ENCODE peak calls at places on chromosomes 2 and 18, in nine cellular contexts. One of them, this sample, is unnamed.

GRCh38 chr2:189552991-189553404 is 27.6 kb downstream of the SLC40A1 start:
- DNase-seq in activated B cell treated with CpG ODN at 0.5 μM for 24 hours: no peak
- DNase-seq in NCI-H1417: no peak
- DNase-seq in astrocyte of the spinal cord: no peak
- DNase-seq in ELR: no peak
- DNase-seq in GM19239: no peak
- DNase-seq in stimulated activated CD4-positive, alpha-beta T cell treated with anti-CD3 and anti-CD28 coated beads, TNF-alpha, amount 100 ng/mL, for 4 hours: no peak
- DNase-seq in HFFc6: no peak
- DNase-seq in tibial nerve: no peak
- DNase-seq in this sample: no peak

GRCh38 chr2:239293450-239294430 is 107.1 kb downstream of the HDAC4 start:
- DNase-seq in HFFc6: no peak
- DNase-seq in stimulated activated CD4-positive, alpha-beta T cell treated with anti-CD3 and anti-CD28 coated beads, TNF-alpha, amount 100 ng/mL, for 4 hours: no peak
- DNase-seq in astrocyte of the spinal cord: no peak
- DNase-seq in tibial nerve: peak
- DNase-seq in GM19239: peak
- DNase-seq in NCI-H1417: no peak
- DNase-seq in ELR: no peak
- DNase-seq in activated B cell treated with CpG ODN at 0.5 μM for 24 hours: no peak
- DNase-seq in this sample: no peak

GRCh38 chr18:58674863-58675472 is 3.7 kb downstream of the MALT1 start:
- DNase-seq in activated B cell treated with CpG ODN at 0.5 μM for 24 hours: no peak
- DNase-seq in stimulated activated CD4-positive, alpha-beta T cell treated with anti-CD3 and anti-CD28 coated beads, TNF-alpha, amount 100 ng/mL, for 4 hours: no peak
- DNase-seq in HFFc6: peak
- DNase-seq in ELR: peak
- DNase-seq in GM19239: no peak
- DNase-seq in NCI-H1417: no peak
- DNase-seq in tibial nerve: no peak
- DNase-seq in astrocyte of the spinal cord: peak
- DNase-seq in this sample: no peak

GRCh38 chr2:220282221-220282620 is 654.8 kb downstream of the SLC4A3 start:
- DNase-seq in GM19239: no peak
- DNase-seq in astrocyte of the spinal cord: no peak
- DNase-seq in tibial nerve: no peak
- DNase-seq in activated B cell treated with CpG ODN at 0.5 μM for 24 hours: no peak
- DNase-seq in stimulated activated CD4-positive, alpha-beta T cell treated with anti-CD3 and anti-CD28 coated beads, TNF-alpha, amount 100 ng/mL, for 4 hours: no peak
- DNase-seq in HFFc6: no peak
- DNase-seq in NCI-H1417: no peak
- DNase-seq in ELR: no peak
- DNase-seq in this sample: no peak

GRCh38 chr2:48677450-48677849 is 59.8 kb downstream of the GTF2A1L start:
- DNase-seq in tibial nerve: no peak
- DNase-seq in GM19239: no peak
- DNase-seq in ELR: no peak
- DNase-seq in activated B cell treated with CpG ODN at 0.5 μM for 24 hours: no peak
- DNase-seq in stimulated activated CD4-positive, alpha-beta T cell treated with anti-CD3 and anti-CD28 coated beads, TNF-alpha, amount 100 ng/mL, for 4 hours: no peak
- DNase-seq in astrocyte of the spinal cord: no peak
- DNase-seq in NCI-H1417: no peak
- DNase-seq in HFFc6: no peak
- DNase-seq in this sample: no peak

GRCh38 chr2:44940053-44940494 is 1.4 kb upstream of the SIX3 start:
- DNase-seq in NCI-H1417: no peak
- DNase-seq in tibial nerve: no peak
- DNase-seq in activated B cell treated with CpG ODN at 0.5 μM for 24 hours: no peak
- DNase-seq in astrocyte of the spinal cord: no peak
- DNase-seq in GM19239: no peak
- DNase-seq in HFFc6: no peak
- DNase-seq in ELR: no peak
- DNase-seq in stimulated activated CD4-positive, alpha-beta T cell treated with anti-CD3 and anti-CD28 coated beads, TNF-alpha, amount 100 ng/mL, for 4 hours: no peak
- DNase-seq in this sample: no peak

GRCh38 chr2:14761118-14761517 is 128.6 kb downstream of the LRATD1 start:
- DNase-seq in GM19239: no peak
- DNase-seq in tibial nerve: no peak
- DNase-seq in ELR: no peak
- DNase-seq in HFFc6: no peak
- DNase-seq in astrocyte of the spinal cord: no peak
- DNase-seq in NCI-H1417: peak
- DNase-seq in stimulated activated CD4-positive, alpha-beta T cell treated with anti-CD3 and anti-CD28 coated beads, TNF-alpha, amount 100 ng/mL, for 4 hours: no peak
- DNase-seq in activated B cell treated with CpG ODN at 0.5 μM for 24 hours: no peak
- DNase-seq in this sample: no peak

GRCh38 chr18:58285731-58286130 is 241.7 kb downstream of the NEDD4L start:
- DNase-seq in ELR: no peak
- DNase-seq in stimulated activated CD4-positive, alpha-beta T cell treated with anti-CD3 and anti-CD28 coated beads, TNF-alpha, amount 100 ng/mL, for 4 hours: no peak
- DNase-seq in tibial nerve: no peak
- DNase-seq in activated B cell treated with CpG ODN at 0.5 μM for 24 hours: no peak
- DNase-seq in HFFc6: no peak
- DNase-seq in NCI-H1417: no peak
- DNase-seq in GM19239: no peak
- DNase-seq in astrocyte of the spinal cord: no peak
- DNase-seq in this sample: no peak

GRCh38 chr2:236753611-236754010 is 184.0 kb downstream of the ACKR3 start:
- DNase-seq in GM19239: no peak
- DNase-seq in HFFc6: no peak
- DNase-seq in tibial nerve: no peak
- DNase-seq in NCI-H1417: no peak
- DNase-seq in stimulated activated CD4-positive, alpha-beta T cell treated with anti-CD3 and anti-CD28 coated beads, TNF-alpha, amount 100 ng/mL, for 4 hours: no peak
- DNase-seq in activated B cell treated with CpG ODN at 0.5 μM for 24 hours: no peak
- DNase-seq in ELR: no peak
- DNase-seq in astrocyte of the spinal cord: no peak
- DNase-seq in this sample: no peak

GRCh38 chr2:188244383-188244782 is 47.3 kb upstream of the GULP1 start:
- DNase-seq in activated B cell treated with CpG ODN at 0.5 μM for 24 hours: no peak
- DNase-seq in astrocyte of the spinal cord: peak
- DNase-seq in GM19239: no peak
- DNase-seq in stimulated activated CD4-positive, alpha-beta T cell treated with anti-CD3 and anti-CD28 coated beads, TNF-alpha, amount 100 ng/mL, for 4 hours: no peak
- DNase-seq in HFFc6: no peak
- DNase-seq in ELR: peak
- DNase-seq in NCI-H1417: no peak
- DNase-seq in tibial nerve: no peak
- DNase-seq in this sample: no peak

GRCh38 chr2:23545391-23545790 is 160.4 kb downstream of the KLHL29 start:
- DNase-seq in tibial nerve: no peak
- DNase-seq in stimulated activated CD4-positive, alpha-beta T cell treated with anti-CD3 and anti-CD28 coated beads, TNF-alpha, amount 100 ng/mL, for 4 hours: no peak
- DNase-seq in HFFc6: peak
- DNase-seq in astrocyte of the spinal cord: no peak
- DNase-seq in activated B cell treated with CpG ODN at 0.5 μM for 24 hours: no peak
- DNase-seq in NCI-H1417: no peak
- DNase-seq in GM19239: no peak
- DNase-seq in ELR: peak
- DNase-seq in this sample: no peak

GRCh38 chr2:37866535-37866934 is 58.6 kb upstream of the RMDN2 start:
- DNase-seq in ELR: no peak
- DNase-seq in astrocyte of the spinal cord: no peak
- DNase-seq in GM19239: no peak
- DNase-seq in NCI-H1417: no peak
- DNase-seq in HFFc6: no peak
- DNase-seq in stimulated activated CD4-positive, alpha-beta T cell treated with anti-CD3 and anti-CD28 coated beads, TNF-alpha, amount 100 ng/mL, for 4 hours: no peak
- DNase-seq in tibial nerve: no peak
- DNase-seq in activated B cell treated with CpG ODN at 0.5 μM for 24 hours: no peak
- DNase-seq in this sample: no peak

GRCh38 chr2:217451634-217452033 is 551.2 kb downstream of the TNS1 start:
- DNase-seq in HFFc6: no peak
- DNase-seq in stimulated activated CD4-positive, alpha-beta T cell treated with anti-CD3 and anti-CD28 coated beads, TNF-alpha, amount 100 ng/mL, for 4 hours: no peak
- DNase-seq in ELR: peak
- DNase-seq in tibial nerve: no peak
- DNase-seq in astrocyte of the spinal cord: peak
- DNase-seq in GM19239: no peak
- DNase-seq in NCI-H1417: no peak
- DNase-seq in activated B cell treated with CpG ODN at 0.5 μM for 24 hours: no peak
- DNase-seq in this sample: no peak

GRCh38 chr2:41967426-41968181 is 80.2 kb upstream of the PKDCC start:
- DNase-seq in HFFc6: no peak
- DNase-seq in GM19239: no peak
- DNase-seq in stimulated activated CD4-positive, alpha-beta T cell treated with anti-CD3 and anti-CD28 coated beads, TNF-alpha, amount 100 ng/mL, for 4 hours: no peak
- DNase-seq in tibial nerve: no peak
- DNase-seq in astrocyte of the spinal cord: peak
- DNase-seq in ELR: no peak
- DNase-seq in NCI-H1417: no peak
- DNase-seq in activated B cell treated with CpG ODN at 0.5 μM for 24 hours: no peak
- DNase-seq in this sample: peak

GRCh38 chr18:51578403-51578980 is 381.0 kb upstream of the MEX3C start:
- DNase-seq in GM19239: no peak
- DNase-seq in NCI-H1417: no peak
- DNase-seq in tibial nerve: no peak
- DNase-seq in stimulated activated CD4-positive, alpha-beta T cell treated with anti-CD3 and anti-CD28 coated beads, TNF-alpha, amount 100 ng/mL, for 4 hours: no peak
- DNase-seq in astrocyte of the spinal cord: no peak
- DNase-seq in ELR: no peak
- DNase-seq in HFFc6: no peak
- DNase-seq in activated B cell treated with CpG ODN at 0.5 μM for 24 hours: no peak
- DNase-seq in this sample: no peak

GRCh38 chr18:13465476-13465875 is 246.9 kb downstream of the LDLRAD4 start:
- DNase-seq in astrocyte of the spinal cord: no peak
- DNase-seq in tibial nerve: no peak
- DNase-seq in GM19239: no peak
- DNase-seq in ELR: no peak
- DNase-seq in NCI-H1417: no peak
- DNase-seq in stimulated activated CD4-positive, alpha-beta T cell treated with anti-CD3 and anti-CD28 coated beads, TNF-alpha, amount 100 ng/mL, for 4 hours: no peak
- DNase-seq in HFFc6: no peak
- DNase-seq in activated B cell treated with CpG ODN at 0.5 μM for 24 hours: no peak
- DNase-seq in this sample: no peak

GRCh38 chr2:24724111-24724775 is 68.9 kb downstream of the PTRHD1 start:
- DNase-seq in tibial nerve: no peak
- DNase-seq in stimulated activated CD4-positive, alpha-beta T cell treated with anti-CD3 and anti-CD28 coated beads, TNF-alpha, amount 100 ng/mL, for 4 hours: no peak
- DNase-seq in HFFc6: no peak
- DNase-seq in ELR: peak
- DNase-seq in NCI-H1417: no peak
- DNase-seq in astrocyte of the spinal cord: no peak
- DNase-seq in GM19239: no peak
- DNase-seq in activated B cell treated with CpG ODN at 0.5 μM for 24 hours: no peak
- DNase-seq in this sample: no peak

GRCh38 chr2:29532451-29532850 is 388.9 kb downstream of the ALK start:
- DNase-seq in HFFc6: no peak
- DNase-seq in ELR: no peak
- DNase-seq in astrocyte of the spinal cord: peak
- DNase-seq in activated B cell treated with CpG ODN at 0.5 μM for 24 hours: no peak
- DNase-seq in NCI-H1417: no peak
- DNase-seq in GM19239: no peak
- DNase-seq in stimulated activated CD4-positive, alpha-beta T cell treated with anti-CD3 and anti-CD28 coated beads, TNF-alpha, amount 100 ng/mL, for 4 hours: no peak
- DNase-seq in tibial nerve: no peak
- DNase-seq in this sample: no peak

GRCh38 chr2:100650151-100650550 is 87.4 kb downstream of the PDCL3 start:
- DNase-seq in GM19239: no peak
- DNase-seq in stimulated activated CD4-positive, alpha-beta T cell treated with anti-CD3 and anti-CD28 coated beads, TNF-alpha, amount 100 ng/mL, for 4 hours: no peak
- DNase-seq in ELR: no peak
- DNase-seq in astrocyte of the spinal cord: no peak
- DNase-seq in tibial nerve: no peak
- DNase-seq in activated B cell treated with CpG ODN at 0.5 μM for 24 hours: no peak
- DNase-seq in NCI-H1417: no peak
- DNase-seq in HFFc6: no peak
- DNase-seq in this sample: no peak

GRCh38 chr2:47650001-47650535 is 132.9 kb upstream of the MSH6 start:
- DNase-seq in HFFc6: no peak
- DNase-seq in stimulated activated CD4-positive, alpha-beta T cell treated with anti-CD3 and anti-CD28 coated beads, TNF-alpha, amount 100 ng/mL, for 4 hours: no peak
- DNase-seq in tibial nerve: no peak
- DNase-seq in GM19239: no peak
- DNase-seq in NCI-H1417: no peak
- DNase-seq in astrocyte of the spinal cord: no peak
- DNase-seq in ELR: no peak
- DNase-seq in activated B cell treated with CpG ODN at 0.5 μM for 24 hours: no peak
- DNase-seq in this sample: no peak

GRCh38 chr2:207883002-207883780 is 113.5 kb upstream of the FZD5 start:
- DNase-seq in HFFc6: no peak
- DNase-seq in GM19239: no peak
- DNase-seq in activated B cell treated with CpG ODN at 0.5 μM for 24 hours: no peak
- DNase-seq in stimulated activated CD4-positive, alpha-beta T cell treated with anti-CD3 and anti-CD28 coated beads, TNF-alpha, amount 100 ng/mL, for 4 hours: no peak
- DNase-seq in NCI-H1417: no peak
- DNase-seq in astrocyte of the spinal cord: no peak
- DNase-seq in tibial nerve: no peak
- DNase-seq in ELR: no peak
- DNase-seq in this sample: no peak

GRCh38 chr18:30485078-30485477 is 557.5 kb downstream of the DSC3 start:
- DNase-seq in GM19239: no peak
- DNase-seq in tibial nerve: no peak
- DNase-seq in stimulated activated CD4-positive, alpha-beta T cell treated with anti-CD3 and anti-CD28 coated beads, TNF-alpha, amount 100 ng/mL, for 4 hours: no peak
- DNase-seq in ELR: peak
- DNase-seq in astrocyte of the spinal cord: no peak
- DNase-seq in NCI-H1417: no peak
- DNase-seq in HFFc6: no peak
- DNase-seq in activated B cell treated with CpG ODN at 0.5 μM for 24 hours: no peak
- DNase-seq in this sample: no peak

GRCh38 chr2:151350579-151351195 is 6.7 kb upstream of the TNFAIP6 start:
- DNase-seq in stimulated activated CD4-positive, alpha-beta T cell treated with anti-CD3 and anti-CD28 coated beads, TNF-alpha, amount 100 ng/mL, for 4 hours: no peak
- DNase-seq in astrocyte of the spinal cord: peak
- DNase-seq in ELR: peak
- DNase-seq in GM19239: no peak
- DNase-seq in tibial nerve: no peak
- DNase-seq in HFFc6: no peak
- DNase-seq in NCI-H1417: no peak
- DNase-seq in activated B cell treated with CpG ODN at 0.5 μM for 24 hours: no peak
- DNase-seq in this sample: no peak

GRCh38 chr2:138115664-138116063 is 151.4 kb downstream of the HNMT start:
- DNase-seq in NCI-H1417: no peak
- DNase-seq in ELR: no peak
- DNase-seq in stimulated activated CD4-positive, alpha-beta T cell treated with anti-CD3 and anti-CD28 coated beads, TNF-alpha, amount 100 ng/mL, for 4 hours: no peak
- DNase-seq in activated B cell treated with CpG ODN at 0.5 μM for 24 hours: no peak
- DNase-seq in tibial nerve: no peak
- DNase-seq in astrocyte of the spinal cord: no peak
- DNase-seq in GM19239: no peak
- DNase-seq in HFFc6: no peak
- DNase-seq in this sample: no peak

GRCh38 chr2:96505231-96505889 is at the start of gene NEURL3:
- DNase-seq in NCI-H1417: no peak
- DNase-seq in GM19239: no peak
- DNase-seq in stimulated activated CD4-positive, alpha-beta T cell treated with anti-CD3 and anti-CD28 coated beads, TNF-alpha, amount 100 ng/mL, for 4 hours: no peak
- DNase-seq in tibial nerve: no peak
- DNase-seq in activated B cell treated with CpG ODN at 0.5 μM for 24 hours: no peak
- DNase-seq in ELR: peak
- DNase-seq in HFFc6: peak
- DNase-seq in astrocyte of the spinal cord: peak
- DNase-seq in this sample: peak

GRCh38 chr18:13387856-13388548 is 169.4 kb downstream of the LDLRAD4 start:
- DNase-seq in ELR: peak
- DNase-seq in tibial nerve: no peak
- DNase-seq in activated B cell treated with CpG ODN at 0.5 μM for 24 hours: no peak
- DNase-seq in stimulated activated CD4-positive, alpha-beta T cell treated with anti-CD3 and anti-CD28 coated beads, TNF-alpha, amount 100 ng/mL, for 4 hours: no peak
- DNase-seq in HFFc6: no peak
- DNase-seq in GM19239: no peak
- DNase-seq in NCI-H1417: no peak
- DNase-seq in astrocyte of the spinal cord: peak
- DNase-seq in this sample: no peak

GRCh38 chr2:141554810-141555209 is 576.0 kb downstream of the LRP1B start:
- DNase-seq in HFFc6: peak
- DNase-seq in stimulated activated CD4-positive, alpha-beta T cell treated with anti-CD3 and anti-CD28 coated beads, TNF-alpha, amount 100 ng/mL, for 4 hours: no peak
- DNase-seq in activated B cell treated with CpG ODN at 0.5 μM for 24 hours: no peak
- DNase-seq in ELR: peak
- DNase-seq in astrocyte of the spinal cord: peak
- DNase-seq in NCI-H1417: no peak
- DNase-seq in GM19239: no peak
- DNase-seq in tibial nerve: no peak
- DNase-seq in this sample: no peak

GRCh38 chr2:149062531-149062930 is 24.0 kb downstream of the LYPD6B start:
- DNase-seq in astrocyte of the spinal cord: no peak
- DNase-seq in NCI-H1417: no peak
- DNase-seq in GM19239: no peak
- DNase-seq in activated B cell treated with CpG ODN at 0.5 μM for 24 hours: no peak
- DNase-seq in HFFc6: no peak
- DNase-seq in stimulated activated CD4-positive, alpha-beta T cell treated with anti-CD3 and anti-CD28 coated beads, TNF-alpha, amount 100 ng/mL, for 4 hours: no peak
- DNase-seq in ELR: no peak
- DNase-seq in tibial nerve: no peak
- DNase-seq in this sample: no peak

GRCh38 chr18:34039194-34039593 is 185.5 kb downstream of the NOL4 start:
- DNase-seq in GM19239: no peak
- DNase-seq in ELR: no peak
- DNase-seq in astrocyte of the spinal cord: no peak
- DNase-seq in tibial nerve: no peak
- DNase-seq in activated B cell treated with CpG ODN at 0.5 μM for 24 hours: no peak
- DNase-seq in stimulated activated CD4-positive, alpha-beta T cell treated with anti-CD3 and anti-CD28 coated beads, TNF-alpha, amount 100 ng/mL, for 4 hours: no peak
- DNase-seq in HFFc6: no peak
- DNase-seq in NCI-H1417: no peak
- DNase-seq in this sample: no peak

GRCh38 chr2:169139993-169140767 is 70.8 kb downstream of the DHRS9 start:
- DNase-seq in stimulated activated CD4-positive, alpha-beta T cell treated with anti-CD3 and anti-CD28 coated beads, TNF-alpha, amount 100 ng/mL, for 4 hours: no peak
- DNase-seq in activated B cell treated with CpG ODN at 0.5 μM for 24 hours: no peak
- DNase-seq in HFFc6: no peak
- DNase-seq in NCI-H1417: no peak
- DNase-seq in ELR: no peak
- DNase-seq in astrocyte of the spinal cord: no peak
- DNase-seq in tibial nerve: no peak
- DNase-seq in GM19239: no peak
- DNase-seq in this sample: no peak

GRCh38 chr2:12979066-12979465 is 262.3 kb downstream of the TRIB2 start:
- DNase-seq in GM19239: no peak
- DNase-seq in tibial nerve: no peak
- DNase-seq in astrocyte of the spinal cord: no peak
- DNase-seq in activated B cell treated with CpG ODN at 0.5 μM for 24 hours: no peak
- DNase-seq in HFFc6: no peak
- DNase-seq in NCI-H1417: no peak
- DNase-seq in ELR: no peak
- DNase-seq in stimulated activated CD4-positive, alpha-beta T cell treated with anti-CD3 and anti-CD28 coated beads, TNF-alpha, amount 100 ng/mL, for 4 hours: no peak
- DNase-seq in this sample: no peak

This sample was measured in psoas muscle.